ENCODE peak calls at places on chromosome 16, in five cellular contexts. Y is mammary epithelial cell, X is choroid plexus epithelial cell, T is right atrium auricular region, N is colonic mucosa. W is an unnamed sample.

GRCh38 chr16:50444546-50444945 is 75.8 kb upstream of the BRD7 start:
- DNase-seq in N (no peak), X (no peak), Y (peak; percentile 25), T (no peak), W (no peak)

GRCh38 chr16:86580798-86581185 is 2.4 kb downstream of the FOXL1 start:
- DNase-seq in T (no peak), N (no peak), Y (no peak), X (peak; percentile 42), W (no peak)

GRCh38 chr16:78321611-78322010 is 222.2 kb downstream of the WWOX start:
- DNase-seq in Y (no peak), N (no peak), X (no peak), T (no peak), W (no peak)

GRCh38 chr16:3012828-3013420 is at the start of gene CLDN9:
- DNase-seq in X (no peak), T (no peak), Y (no peak), N (peak; percentile 72), W (no peak)

GRCh38 chr16:73028263-73028662 is 19.7 kb downstream of the ZFHX3 start:
- DNase-seq in T (no peak), Y (peak; percentile 21), N (no peak), X (no peak), W (no peak)

GRCh38 chr16:17271687-17272086 is 199.1 kb downstream of the XYLT1 start:
- DNase-seq in T (no peak), Y (no peak), N (peak; percentile 63), X (no peak), W (no peak)

GRCh38 chr16:84819644-84820304 is at the start of gene CRISPLD2:
- DNase-seq in T (peak; percentile 95), X (peak; percentile 90), Y (peak; percentile 72), N (peak; percentile 89), W (peak; percentile 82)

GRCh38 chr16:81746566-81746965 is 32.5 kb upstream of the PLCG2 start:
- DNase-seq in X (no peak), T (no peak), Y (no peak), N (no peak), W (no peak)

GRCh38 chr16:90046122-90046970 is 27.1 kb upstream of the DBNDD1 start:
- DNase-seq in X (no peak), T (no peak), N (no peak), Y (no peak), W (no peak)

GRCh38 chr16:84986879-84987278 is 24.5 kb downstream of the ZDHHC7 start:
- DNase-seq in T (no peak), Y (no peak), N (no peak), X (no peak), W (no peak)

GRCh38 chr16:8660841-8661301 is 13.5 kb upstream of the ABAT start:
- DNase-seq in Y (peak; percentile 65), N (peak; percentile 78), X (peak; percentile 73), T (peak; percentile 64), W (peak; percentile 64)

GRCh38 chr16:4347010-4347409 is 4.1 kb downstream of the PAM16 start:
- DNase-seq in T (no peak), X (peak; percentile 61), N (no peak), Y (no peak), W (peak; percentile 56)

GRCh38 chr16:89741342-89742014 is 20.1 kb downstream of the ZNF276 start:
- DNase-seq in Y (no peak), X (no peak), T (no peak), N (no peak), W (no peak)

GRCh38 chr16:83579431-83579830 is 228.3 kb upstream of the HSBP1 start:
- DNase-seq in X (no peak), N (no peak), Y (no peak), T (no peak), W (no peak)

GRCh38 chr16:12245923-12246290 is 269.4 kb downstream of the SNX29 start:
- DNase-seq in T (no peak), N (no peak), X (no peak), Y (no peak), W (no peak)

GRCh38 chr16:84182104-84182503 is 4.8 kb downstream of the TAF1C start:
- DNase-seq in X (no peak), Y (no peak), T (no peak), N (no peak), W (no peak)

GRCh38 chr16:50627419-50627818 is 53.7 kb downstream of the SNX20 start:
- DNase-seq in X (peak; percentile 28), T (peak; percentile 64), Y (peak; percentile 16), N (peak; percentile 35), W (peak; percentile 55)

GRCh38 chr16:80300456-80300855 is 240.3 kb upstream of the DYNLRB2 start:
- DNase-seq in N (no peak), X (no peak), T (no peak), Y (peak; percentile 9), W (no peak)

GRCh38 chr16:54289242-54290051 is 2.9 kb upstream of the IRX3 start:
- DNase-seq in N (no peak), Y (no peak), X (no peak), T (no peak), W (no peak)

GRCh38 chr16:66278604-66279262 is 87.8 kb upstream of the CDH5 start:
- DNase-seq in X (no peak), Y (peak; percentile 90), N (no peak), T (no peak), W (no peak)

GRCh38 chr16:47888142-47888541 is 267.7 kb downstream of the ABCC12 start:
- DNase-seq in X (peak; percentile 54), Y (peak; percentile 40), N (no peak), T (no peak), W (peak; percentile 51)

GRCh38 chr16:56793504-56793903 is 63.6 kb downstream of the NUP93 start:
- DNase-seq in T (no peak), N (no peak), Y (peak; percentile 8), X (peak; percentile 76), W (peak; percentile 69)

GRCh38 chr16:19700319-19700781 is 17.7 kb downstream of the KNOP1 start:
- DNase-seq in Y (no peak), X (peak; percentile 81), N (peak; percentile 74), T (no peak), W (peak; percentile 69)

GRCh38 chr16:89217138-89217387 is 440 bp upstream of the ZNF778 start:
- DNase-seq in N (no peak), T (no peak), Y (no peak), X (no peak), W (no peak)

GRCh38 chr16:20291807-20292206 is 35.5 kb downstream of the GP2 start:
- DNase-seq in N (no peak), Y (no peak), T (no peak), X (no peak), W (no peak)

GRCh38 chr16:78402797-78403196 is 303.3 kb downstream of the WWOX start:
- DNase-seq in Y (no peak), N (no peak), T (no peak), X (no peak), W (no peak)

GRCh38 chr16:89365044-89365467 is 125.3 kb downstream of the ANKRD11 start:
- DNase-seq in N (no peak), Y (peak; percentile 87), X (peak; percentile 78), T (no peak), W (peak; percentile 91)

GRCh38 chr16:4381072-4381934 is 9.7 kb downstream of the VASN start:
- DNase-seq in X (no peak), T (no peak), Y (no peak), N (no peak), W (no peak)

GRCh38 chr16:477758-478157 is 49.8 kb upstream of the CAPN15 start:
- DNase-seq in N (no peak), X (no peak), Y (no peak), T (no peak), W (no peak)

GRCh38 chr16:83095926-83096692 is 469.3 kb downstream of the CDH13 start:
- DNase-seq in T (no peak), Y (peak; percentile 51), N (no peak), X (peak; percentile 43), W (peak; percentile 40)

GRCh38 chr16:49282690-49283375 is 1.2 kb upstream of the CBLN1 start:
- DNase-seq in N (peak; percentile 35), X (no peak), Y (no peak), T (no peak), W (peak; percentile 2)
- H3K4me3 ChIP-seq in N (peak overlapping the region; percentile 44), X (no peak overlapping the region), Y (no peak overlapping the region), T (no peak overlapping the region), W (no peak overlapping the region)

GRCh38 chr16:71249399-71249798 is 18.9 kb upstream of the HYDIN start:
- DNase-seq in Y (no peak), X (no peak), T (no peak), N (no peak), W (no peak)
- TF ChIP-seq CTCF in Y (no peak), X (no peak), T (no peak), N (no peak), W (no peak)

GRCh38 chr16:29804020-29804419 is 2.3 kb upstream of the MAZ start:
- DNase-seq in N (no peak), X (no peak), T (no peak), Y (no peak), W (no peak)
- H3K4me3 ChIP-seq in N (no peak overlapping the region), X (no peak overlapping the region), T (no peak overlapping the region), Y (no peak overlapping the region), W (no peak overlapping the region)

GRCh38 chr16:58107228-58107627 is 22.0 kb downstream of the CFAP20 start:
- DNase-seq in T (no peak), N (no peak), X (no peak), Y (no peak), W (no peak)
- TF ChIP-seq CTCF in T (no peak), N (no peak), X (peak; percentile 26), Y (peak; percentile 10), W (no peak)